ENCODE peak calls at places on chromosomes 7 and 10, in six cellular contexts. C is HFF-Myc, D is Peyer's patch, Z is dorsolateral prefrontal cortex, I is uterus, E is AG09309. P is an unnamed sample.

GRCh38 chr7:150399861-150400778 is 21.0 kb downstream of the ZNF775 start:
- DNase-seq in Z (no peak), C (no peak), E (no peak), I (no peak), D (no peak), P (no peak)

GRCh38 chr10:98158576-98158975 is 24.1 kb downstream of the R3HCC1L start:
- DNase-seq in E (no peak), C (no peak), Z (no peak), D (no peak), I (no peak), P (no peak)

GRCh38 chr7:98559219-98559618 is 57.9 kb upstream of the NPTX2 start:
- DNase-seq in I (no peak), D (no peak), Z (no peak), E (no peak), C (no peak), P (no peak)

GRCh38 chr10:58028597-58029366 is 238.9 kb downstream of the IPMK start:
- DNase-seq in Z (no peak), C (peak; percentile 89), E (peak; percentile 77), I (no peak), D (no peak), P (no peak)

GRCh38 chr10:75428434-75429158 is 2.8 kb upstream of the LRMDA start:
- DNase-seq in Z (no peak), I (no peak), C (no peak), E (no peak), D (no peak), P (no peak)

GRCh38 chr7:151459726-151460473 is 20.0 kb upstream of the CRYGN start:
- DNase-seq in I (peak; percentile 90), D (peak; percentile 86), Z (peak; percentile 66), C (peak; percentile 82), E (peak; percentile 84), P (peak; percentile 48)

GRCh38 chr7:37448057-37448636 is 517 bp downstream of the ELMO1 start:
- DNase-seq in D (no peak), Z (no peak), I (peak; percentile 19), E (no peak), C (no peak), P (no peak)

GRCh38 chr10:79112898-79113431 is 44.2 kb downstream of the ZMIZ1 start:
- DNase-seq in D (no peak), E (peak; percentile 52), C (peak; percentile 41), Z (no peak), I (peak; percentile 58), P (no peak)

GRCh38 chr10:110784198-110784597 is 87.5 kb upstream of the PDCD4 start:
- DNase-seq in D (no peak), C (no peak), E (no peak), Z (no peak), I (no peak), P (no peak)

DNA sequence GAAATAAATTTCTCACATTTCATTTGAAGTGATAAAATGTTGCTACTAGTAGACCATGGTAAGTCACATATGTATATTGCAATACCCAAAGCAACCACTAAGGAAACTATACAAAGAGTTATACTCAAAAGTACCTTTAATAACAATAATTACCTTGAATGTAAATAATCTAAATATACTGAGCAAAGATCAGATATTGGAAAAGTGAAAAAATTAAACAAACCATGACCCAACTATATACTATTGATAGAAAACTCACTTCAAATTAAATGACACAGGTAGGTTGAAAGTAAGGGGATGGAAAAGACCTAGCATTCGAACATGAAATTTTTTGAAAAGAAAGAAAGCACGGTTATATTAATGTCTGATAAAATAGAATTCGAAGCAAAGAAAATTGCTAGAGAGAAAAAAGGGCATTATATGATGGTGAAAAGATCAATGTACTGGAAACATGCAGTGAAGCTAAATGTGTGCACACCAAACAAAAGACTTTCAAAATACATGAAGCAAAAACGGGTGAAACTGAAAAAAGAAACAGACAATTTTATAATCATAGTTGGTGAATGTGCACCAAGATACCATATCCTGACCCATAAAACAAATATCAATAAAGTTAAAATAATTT is 29.1 kb downstream of the TFPI2 start:
- DNase-seq in C (no peak), E (no peak), D (no peak), I (no peak), Z (no peak), P (no peak)
- TF ChIP-seq CTCF in C (no peak), E (no peak), D (peak; percentile 25), I (no peak), Z (no peak), P (no peak)

DNA sequence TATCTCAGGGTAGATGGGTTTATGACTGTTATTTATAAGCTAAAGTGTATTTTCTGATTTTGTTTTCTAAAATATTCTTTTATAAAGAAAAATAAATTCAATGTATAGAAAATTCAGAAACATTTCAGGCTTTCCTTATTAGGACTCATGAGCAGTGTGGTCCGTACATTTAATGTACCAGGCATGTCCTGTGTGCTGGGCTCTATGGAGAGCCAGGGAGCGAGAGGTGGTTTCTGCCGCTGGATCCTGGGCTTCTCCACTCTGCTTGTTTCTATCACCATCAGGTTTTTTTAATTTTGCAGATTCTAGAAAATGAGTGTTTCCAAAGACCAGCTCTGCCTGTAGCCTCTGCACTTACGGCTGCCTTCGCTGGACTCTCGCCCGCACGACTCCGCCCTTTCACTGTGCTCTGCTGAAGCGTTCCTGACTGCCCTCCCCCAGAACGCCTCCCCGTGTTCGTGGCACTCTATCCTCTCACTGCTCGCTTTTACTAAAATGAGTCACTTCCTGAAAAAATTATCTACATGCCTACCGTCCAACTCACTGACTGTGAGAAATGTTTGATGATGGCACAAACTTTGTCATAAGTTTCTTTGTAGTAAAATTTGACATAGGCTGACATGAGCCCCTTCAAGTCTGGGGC is 188.5 kb downstream of the ZMYND11 start:
- DNase-seq in C (peak; percentile 88), E (peak; percentile 94), Z (no peak), I (peak; percentile 93), D (no peak), P (peak; percentile 62)
- TF ChIP-seq CTCF in C (no peak), E (no peak), Z (no peak), I (no peak), D (no peak), P (no peak)

GRCh38 chr7:29311314-29311713 is 116.7 kb downstream of the CHN2 start:
- DNase-seq in C (no peak), I (no peak), D (no peak), E (no peak), Z (no peak), P (no peak)

GRCh38 chr7:29310625-29311024 is 116.0 kb downstream of the CHN2 start:
- DNase-seq in Z (no peak), D (no peak), E (no peak), C (no peak), I (no peak), P (no peak)

GRCh38 chr7:29308424-29308823 is 113.8 kb downstream of the CHN2 start:
- DNase-seq in C (no peak), I (no peak), D (no peak), Z (no peak), E (no peak), P (no peak)

GRCh38 chr7:29306276-29307036 is 111.9 kb downstream of the CHN2 start:
- DNase-seq in D (no peak), I (no peak), E (no peak), C (no peak), Z (no peak), P (no peak)

GRCh38 chr7:29309041-29309860 is 114.7 kb downstream of the CHN2 start:
- DNase-seq in D (no peak), C (no peak), E (no peak), Z (no peak), I (no peak), P (no peak)
- TF ChIP-seq CTCF in D (no peak), C (peak; percentile 14), E (no peak), Z (no peak), I (no peak), P (no peak)

GRCh38 chr7:75950111-75950681 is 35.2 kb downstream of the POR start:
- DNase-seq in C (no peak), E (no peak), Z (no peak), I (no peak), D (no peak), P (no peak)
- TF ChIP-seq CTCF in C (no peak), E (no peak), Z (no peak), I (no peak), D (no peak), P (no peak)

DNA sequence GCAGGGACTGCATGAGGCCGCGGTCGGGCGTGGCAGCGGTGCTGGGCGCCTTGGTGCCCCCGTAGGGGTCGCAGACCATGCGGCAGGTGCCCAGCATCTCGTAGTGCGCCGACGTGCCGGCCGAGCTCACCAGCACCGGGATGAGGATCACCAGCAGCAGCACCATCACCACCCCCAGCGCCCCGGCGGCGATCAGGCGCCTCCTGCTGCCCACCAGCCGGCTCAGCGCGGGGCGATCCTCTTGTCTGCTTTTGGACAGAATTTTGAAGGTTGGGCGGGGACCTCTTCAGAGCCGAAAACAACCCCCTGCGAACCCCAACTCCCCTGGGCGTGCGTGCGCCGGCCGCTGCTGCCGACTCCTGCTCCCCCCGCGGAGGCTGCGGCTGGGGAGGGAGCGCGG is 779 bp downstream of the C1QL3 start:
- DNase-seq in Z (no peak), I (no peak), E (no peak), C (no peak), D (peak; percentile 51), P (no peak)
- TF ChIP-seq CTCF in Z (no peak), I (no peak), E (peak; percentile 41), C (peak; percentile 26), D (no peak), P (no peak)

GRCh38 chr10:101843032-101843991 is at the start of gene KCNIP2:
- DNase-seq in Z (no peak), C (no peak), E (no peak), D (no peak), I (no peak), P (no peak)
- TF ChIP-seq CTCF in Z (peak; percentile 59), C (peak; percentile 57), E (peak; percentile 36), D (peak; percentile 63), I (no peak), P (no peak)

GRCh38 chr10:106271237-106271636 is 893.3 kb downstream of the SORCS1 start:
- DNase-seq in D (no peak), I (no peak), Z (no peak), E (no peak), C (no peak), P (no peak)
- TF ChIP-seq CTCF in D (no peak), I (no peak), Z (no peak), E (no peak), C (no peak), P (no peak)

GRCh38 chr10:113007343-113007771 is 57.3 kb downstream of the TCF7L2 start:
- DNase-seq in E (no peak), I (no peak), D (no peak), C (no peak), Z (no peak), P (no peak)
- TF ChIP-seq CTCF in E (no peak), I (no peak), D (no peak), C (no peak), Z (no peak), P (no peak)

P was measured in omental fat pad.